ENCODE peak calls at places on chromosomes 3 and 15, in eight cellular contexts. I is astrocyte of the cerebellum, F is neural progenitor cell, Y is AG09319, V is right cardiac atrium, H is foreskin fibroblast, R is cardiac fibroblast, O is GM12892. M is an unnamed sample.

GRCh38 chr15:64622410-64623260 is 152.8 kb downstream of the RBPMS2 start:
- DNase-seq in I (no peak), F (no peak), Y (no peak), V (no peak), H (no peak), R (no peak), O (no peak), M (no peak)

GRCh38 chr3:100260081-100260684 is 609 bp upstream of the TBC1D23 start:
- DNase-seq in I (no peak), F (peak), Y (no peak), V (peak), H (peak), R (peak), O (no peak), M (peak)

GRCh38 chr15:101039461-101039860 is 120.3 kb downstream of the LRRK1 start:
- DNase-seq in I (no peak), F (no peak), Y (no peak), V (no peak), H (no peak), R (peak), O (no peak), M (no peak)

GRCh38 chr3:39855517-39855916 is 46.1 kb downstream of the MYRIP start:
- DNase-seq in I (no peak), F (no peak), Y (no peak), V (no peak), H (no peak), R (no peak), O (no peak), M (no peak)

GRCh38 chr3:47394867-47395266 is 14.0 kb downstream of the PTPN23 start:
- DNase-seq in I (no peak), F (no peak), Y (no peak), V (no peak), H (no peak), R (peak), O (no peak), M (no peak)

GRCh38 chr3:47781326-47781684 is 388 bp downstream of the SMARCC1 start:
- DNase-seq in I (no peak), F (peak), Y (no peak), V (peak), H (peak), R (no peak), O (peak), M (peak)

GRCh38 chr3:161069441-161070251 is 35.5 kb downstream of the B3GALNT1 start:
- DNase-seq in I (peak), F (no peak), Y (peak), V (no peak), H (peak), R (peak), O (peak), M (no peak)

GRCh38 chr15:71329509-71330260 is 214.4 kb downstream of the THSD4 start:
- DNase-seq in I (no peak), F (no peak), Y (no peak), V (no peak), H (peak), R (peak), O (no peak), M (no peak)

GRCh38 chr3:5301671-5302297 is 114.3 kb downstream of the EDEM1 start:
- DNase-seq in I (no peak), F (no peak), Y (no peak), V (no peak), H (no peak), R (peak), O (no peak), M (no peak)

GRCh38 chr3:167114619-167115018 is 265.5 kb downstream of the ZBBX start:
- DNase-seq in I (no peak), F (peak), Y (no peak), V (peak), H (no peak), R (no peak), O (no peak), M (peak)

GRCh38 chr3:150545419-150546225 is 674 bp downstream of the SERP1 start:
- DNase-seq in I (no peak), F (peak), Y (no peak), V (peak), H (no peak), R (no peak), O (peak), M (no peak)

GRCh38 chr15:52164631-52165265 is 26.4 kb downstream of the GNB5 start:
- DNase-seq in I (no peak), F (no peak), Y (no peak), V (no peak), H (peak), R (peak), O (no peak), M (peak)

GRCh38 chr3:48715179-48715800 is 1.7 kb downstream of the IP6K2 start:
- DNase-seq in I (no peak), F (peak), Y (no peak), V (no peak), H (peak), R (peak), O (no peak), M (no peak)

GRCh38 chr3:36763111-36763849 is 1.1 kb downstream of the DCLK3 start:
- DNase-seq in I (no peak), F (no peak), Y (no peak), V (no peak), H (no peak), R (no peak), O (no peak), M (peak)

GRCh38 chr3:134232146-134232545 is 18.5 kb downstream of the RYK start:
- DNase-seq in I (no peak), F (no peak), Y (no peak), V (no peak), H (peak), R (peak), O (no peak), M (no peak)

GRCh38 chr3:58398669-58399333 is 34.8 kb downstream of the PDHB start:
- DNase-seq in I (no peak), F (no peak), Y (no peak), V (no peak), H (no peak), R (no peak), O (no peak), M (no peak)

GRCh38 chr3:79551997-79552396 is 215.8 kb downstream of the ROBO1 start:
- DNase-seq in I (no peak), F (no peak), Y (no peak), V (no peak), H (no peak), R (no peak), O (no peak), M (no peak)

GRCh38 chr3:124779751-124780191 is 49.5 kb downstream of the UMPS start:
- DNase-seq in I (no peak), F (no peak), Y (no peak), V (no peak), H (no peak), R (no peak), O (no peak), M (no peak)

GRCh38 chr3:107738486-107739183 is 215.9 kb downstream of the BBX start:
- DNase-seq in I (no peak), F (no peak), Y (no peak), V (no peak), H (no peak), R (no peak), O (no peak), M (no peak)

GRCh38 chr3:111732248-111732879 is 126.7 kb upstream of the PHLDB2 start:
- DNase-seq in I (no peak), F (no peak), Y (no peak), V (no peak), H (no peak), R (no peak), O (no peak), M (peak)

GRCh38 chr3:65483475-65483874 is 555.2 kb downstream of the MAGI1 start:
- DNase-seq in I (no peak), F (peak), Y (no peak), V (peak), H (peak), R (no peak), O (no peak), M (peak)

GRCh38 chr15:89391685-89392257 is 57.1 kb upstream of the POLG start:
- DNase-seq in I (no peak), F (peak), Y (no peak), V (no peak), H (no peak), R (no peak), O (no peak), M (peak)

GRCh38 chr15:27679621-27680521 is 419.2 kb downstream of the OCA2 start:
- DNase-seq in I (no peak), F (peak), Y (no peak), V (no peak), H (no peak), R (no peak), O (no peak), M (peak)